ENCODE peak calls at places on chromosomes 2 and 18, in six cellular contexts. E is K562, S is HCT116, Q is HepG2, L is GM12878, H is SK-N-SH. U is an unnamed sample.

GRCh38 chr2:225429718-225430117 is 30.2 kb downstream of the NYAP2 start:
- DNase-seq in E (no peak), S (no peak), Q (no peak), L (no peak), H (peak), U (peak)

GRCh38 chr2:202488671-202489070 is 112.5 kb downstream of the BMPR2 start:
- DNase-seq in E (no peak), S (no peak), Q (no peak), L (no peak), H (no peak), U (no peak)

GRCh38 chr2:217338306-217338916 is 478.5 kb upstream of the TNP1 start:
- DNase-seq in E (no peak), S (no peak), Q (peak), L (no peak), H (peak), U (peak)

GRCh38 chr18:22691988-22692710 is 241.0 kb upstream of the RBBP8 start:
- DNase-seq in E (no peak), S (no peak), Q (no peak), L (no peak), H (no peak), U (no peak)

GRCh38 chr2:127419448-127420038 is 1.3 kb downstream of the PROC start:
- DNase-seq in E (no peak), S (no peak), Q (peak), L (no peak), H (no peak), U (no peak)

GRCh38 chr2:69945447-69945846 is 16.0 kb downstream of the ASPRV1 start:
- DNase-seq in E (no peak), S (no peak), Q (no peak), L (no peak), H (no peak), U (no peak)

GRCh38 chr2:223779877-223780276 is 57.5 kb downstream of the AP1S3 start:
- DNase-seq in E (peak), S (peak), Q (peak), L (no peak), H (peak), U (peak)

GRCh38 chr2:170771049-170771937 is 1.1 kb downstream of the ERICH2 start:
- DNase-seq in E (no peak), S (peak), Q (peak), L (no peak), H (no peak), U (peak)

GRCh38 chr18:924987-925386 is 20.3 kb downstream of the ADCYAP1 start:
- DNase-seq in E (no peak), S (no peak), Q (peak), L (no peak), H (no peak), U (no peak)

GRCh38 chr2:239143858-239144712 is 256.7 kb downstream of the HDAC4 start:
- DNase-seq in E (peak), S (peak), Q (peak), L (no peak), H (peak), U (peak)

GRCh38 chr2:144406111-144406788 is 113.7 kb downstream of the ZEB2 start:
- DNase-seq in E (no peak), S (no peak), Q (no peak), L (no peak), H (no peak), U (no peak)

GRCh38 chr18:69935319-69936190 is 12.1 kb downstream of the CD226 start:
- DNase-seq in E (no peak), S (peak), Q (peak), L (peak), H (no peak), U (no peak)

GRCh38 chr2:15486770-15487169 is 74.4 kb downstream of the NBAS start:
- DNase-seq in E (no peak), S (no peak), Q (no peak), L (no peak), H (no peak), U (no peak)

GRCh38 chr2:241853651-241854341 is 4.9 kb downstream of the PDCD1 start:
- DNase-seq in E (peak), S (no peak), Q (no peak), L (no peak), H (peak), U (no peak)

GRCh38 chr2:130870779-130871178 is 34.1 kb downstream of the ARHGEF4 start:
- DNase-seq in E (no peak), S (no peak), Q (no peak), L (no peak), H (no peak), U (no peak)

GRCh38 chr2:121748202-121748601 is 7.2 kb upstream of the TSN start:
- DNase-seq in E (no peak), S (peak), Q (peak), L (no peak), H (no peak), U (peak)

GRCh38 chr2:10039658-10040410 is 3.5 kb upstream of the KLF11 start:
- DNase-seq in E (no peak), S (no peak), Q (no peak), L (no peak), H (peak), U (no peak)

GRCh38 chr2:212595036-212595654 is 56.5 kb upstream of the ERBB4 start:
- DNase-seq in E (no peak), S (peak), Q (peak), L (peak), H (no peak), U (peak)

GRCh38 chr18:55272510-55273243 is 313.4 kb upstream of the CCDC68 start:
- DNase-seq in E (no peak), S (no peak), Q (no peak), L (no peak), H (no peak), U (no peak)

GRCh38 chr2:85181844-85182456 is 48.8 kb downstream of the TCF7L1 start:
- DNase-seq in E (no peak), S (no peak), Q (no peak), L (no peak), H (no peak), U (no peak)

GRCh38 chr2:203786912-203787311 is 80.5 kb downstream of the CD28 start:
- DNase-seq in E (no peak), S (no peak), Q (peak), L (no peak), H (peak), U (no peak)

GRCh38 chr2:174485763-174486613 is 841 bp downstream of the GPR155 start:
- DNase-seq in E (peak), S (no peak), Q (no peak), L (no peak), H (peak), U (peak)

GRCh38 chr18:79123948-79124347 is 54.8 kb downstream of the ATP9B start:
- DNase-seq in E (no peak), S (no peak), Q (no peak), L (no peak), H (no peak), U (no peak)

GRCh38 chr2:166375736-166376487 is at the start of gene SCN9A:
- DNase-seq in E (peak), S (no peak), Q (peak), L (no peak), H (peak), U (peak)

GRCh38 chr2:134581877-134582546 is 136.8 kb downstream of the TMEM163 start:
- DNase-seq in E (no peak), S (no peak), Q (no peak), L (peak), H (no peak), U (no peak)

GRCh38 chr2:190090148-190090547 is 27.6 kb upstream of the MSTN start:
- DNase-seq in E (no peak), S (no peak), Q (no peak), L (no peak), H (no peak), U (no peak)

GRCh38 chr2:47094519-47095155 is 60.5 kb downstream of the STPG4 start:
- DNase-seq in E (no peak), S (no peak), Q (no peak), L (no peak), H (peak), U (no peak)

GRCh38 chr18:46155652-46156051 is 51.5 kb downstream of the HAUS1 start:
- DNase-seq in E (no peak), S (no peak), Q (no peak), L (no peak), H (no peak), U (no peak)

GRCh38 chr2:174336403-174337336 is 1.9 kb downstream of the SP9 start:
- DNase-seq in E (peak), S (peak), Q (peak), L (no peak), H (peak), U (peak)

GRCh38 chr2:234565842-234566619 is 69.2 kb upstream of the ARL4C start:
- DNase-seq in E (no peak), S (no peak), Q (peak), L (no peak), H (no peak), U (no peak)

GRCh38 chr2:47867205-47867604 is 39.1 kb downstream of the FBXO11 start:
- DNase-seq in E (no peak), S (peak), Q (no peak), L (no peak), H (peak), U (no peak)

GRCh38 chr2:174493549-174494331 is 6.9 kb upstream of the GPR155 start:
- DNase-seq in E (no peak), S (no peak), Q (no peak), L (no peak), H (no peak), U (no peak)

GRCh38 chr2:195566201-195566600 is 90.8 kb upstream of the SLC39A10 start:
- DNase-seq in E (no peak), S (no peak), Q (no peak), L (no peak), H (no peak), U (no peak)

GRCh38 chr2:36859366-36859792 is 107.0 kb downstream of the STRN start:
- DNase-seq in E (no peak), S (no peak), Q (peak), L (no peak), H (no peak), U (no peak)

GRCh38 chr18:26575865-26576217 is 27.5 kb upstream of the KCTD1 start:
- DNase-seq in E (no peak), S (no peak), Q (no peak), L (no peak), H (no peak), U (no peak)

GRCh38 chr2:84901593-84902120 is 3.8 kb upstream of the TMSB10 start:
- DNase-seq in E (no peak), S (no peak), Q (no peak), L (no peak), H (no peak), U (no peak)

GRCh38 chr2:70768585-70769085 is 635 bp upstream of the ADD2 start:
- DNase-seq in E (no peak), S (no peak), Q (no peak), L (no peak), H (no peak), U (peak)

GRCh38 chr2:48852938-48853337 is 97.4 kb upstream of the LHCGR start:
- DNase-seq in E (no peak), S (no peak), Q (no peak), L (no peak), H (no peak), U (no peak)

GRCh38 chr2:16684676-16685339 is 19.2 kb upstream of the CYRIA start:
- DNase-seq in E (no peak), S (no peak), Q (no peak), L (no peak), H (no peak), U (no peak)

GRCh38 chr2:1838426-1838825 is 94.1 kb upstream of the PXDN start:
- DNase-seq in E (no peak), S (no peak), Q (no peak), L (no peak), H (no peak), U (no peak)

GRCh38 chr2:68771211-68771721 is 36.7 kb downstream of the ARHGAP25 start:
- DNase-seq in E (no peak), S (no peak), Q (no peak), L (no peak), H (no peak), U (no peak)

GRCh38 chr2:68775272-68775847 is 40.7 kb downstream of the ARHGAP25 start:
- DNase-seq in E (no peak), S (no peak), Q (no peak), L (no peak), H (no peak), U (no peak)

GRCh38 chr2:68772109-68772508 is 37.5 kb downstream of the ARHGAP25 start:
- DNase-seq in E (no peak), S (no peak), Q (no peak), L (no peak), H (no peak), U (no peak)

GRCh38 chr2:68776124-68776523 is 41.5 kb downstream of the ARHGAP25 start:
- DNase-seq in E (no peak), S (no peak), Q (no peak), L (no peak), H (no peak), U (no peak)

GRCh38 chr2:68774569-68775271 is 40.1 kb downstream of the ARHGAP25 start:
- DNase-seq in E (peak), S (no peak), Q (no peak), L (peak), H (no peak), U (no peak)
- H2AFZ ChIP-seq in E (peak), S (no peak), Q (no peak), L (no peak), H (no peak), U (no peak)

GRCh38 chr2:83742117-83742782 is 716.8 kb downstream of the SUCLG1 start:
- DNase-seq in E (no peak), S (no peak), Q (no peak), L (no peak), H (peak), U (no peak)

GRCh38 chr2:83747141-83747540 is 711.9 kb downstream of the SUCLG1 start:
- DNase-seq in E (no peak), S (no peak), Q (no peak), L (no peak), H (no peak), U (no peak)

DNA sequence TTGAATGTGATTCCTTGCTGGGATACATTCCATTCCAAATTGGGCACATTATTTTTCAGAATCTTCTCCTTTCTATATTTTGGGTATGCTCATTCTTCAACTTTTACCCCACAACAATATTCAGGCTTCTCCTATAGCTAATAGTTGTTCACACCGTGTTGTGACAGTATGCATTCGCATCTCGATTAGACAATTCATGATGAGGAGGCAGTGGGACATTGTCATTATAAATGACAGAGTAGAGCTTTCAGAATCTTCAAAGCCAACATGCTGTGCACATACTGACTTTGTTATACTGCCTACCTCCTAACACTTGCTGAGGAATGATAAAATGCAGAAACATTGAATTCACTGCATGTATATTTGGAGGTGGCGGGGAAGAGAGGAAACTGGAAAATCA is 714.2 kb downstream of the SUCLG1 start:
- DNase-seq in E (no peak), S (no peak), Q (no peak), L (no peak), H (no peak), U (no peak)
- TF ChIP-seq POLR2AphosphoS5 in E (no peak), S (no peak), Q (no peak), L (no peak), H (no peak), U (no peak)

GRCh38 chr18:31835528-31836138 is 75.0 kb upstream of the SLC25A52 start:
- DNase-seq in E (no peak), S (no peak), Q (no peak), L (no peak), H (no peak), U (no peak)
- TF ChIP-seq REST in E (no peak), S (no peak), Q (no peak), L (no peak), H (no peak), U (no peak)

DNA sequence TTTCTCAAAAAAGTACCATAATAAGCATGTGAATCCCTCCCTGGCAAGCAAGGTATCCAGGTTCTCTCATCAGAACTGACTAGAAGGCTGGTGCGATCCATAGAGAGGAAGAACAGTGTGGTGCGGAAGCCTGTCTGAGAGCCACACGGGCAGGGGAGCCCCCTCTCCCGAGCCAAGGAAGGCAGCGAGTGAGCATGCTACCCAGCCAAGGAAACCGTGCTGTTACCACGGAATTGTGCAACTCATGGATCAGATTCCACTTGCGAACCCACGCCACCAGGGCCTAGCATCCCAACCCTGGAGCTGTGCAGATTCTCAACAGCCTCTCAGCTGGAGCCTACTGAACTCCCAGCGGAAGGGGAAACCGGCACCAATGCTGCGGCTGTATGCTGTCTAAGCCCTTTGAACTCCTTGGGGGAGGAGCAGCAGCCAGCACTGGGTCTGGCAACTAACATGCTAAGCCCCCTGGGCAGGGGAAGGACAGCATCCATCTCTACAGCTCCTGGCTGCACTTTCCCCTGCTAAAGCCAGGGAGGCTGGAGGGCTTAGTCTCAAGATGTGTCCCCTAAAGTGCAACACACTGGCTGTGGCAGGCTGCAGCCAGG is 823.1 kb downstream of the EPHA4 start:
- DNase-seq in E (no peak), S (no peak), Q (no peak), L (no peak), H (no peak), U (peak)
- H2AFZ ChIP-seq in E (no peak), S (no peak), Q (no peak), L (no peak), H (no peak), U (peak)

GRCh38 chr2:42493885-42494433 is at the start of gene KCNG3:
- DNase-seq in E (peak), S (no peak), Q (peak), L (no peak), H (peak), U (peak)

GRCh38 chr2:42494434-42495233 is 852 bp upstream of the KCNG3 start:
- DNase-seq in E (peak), S (peak), Q (peak), L (peak), H (peak), U (peak)

GRCh38 chr2:42495234-42495581 is 1.4 kb upstream of the KCNG3 start:
- DNase-seq in E (no peak), S (no peak), Q (no peak), L (no peak), H (no peak), U (no peak)

GRCh38 chr2:42493468-42493884 is 306 bp downstream of the KCNG3 start:
- DNase-seq in E (no peak), S (no peak), Q (no peak), L (no peak), H (peak), U (no peak)

GRCh38 chr2:42492691-42493467 is 903 bp downstream of the KCNG3 start:
- DNase-seq in E (no peak), S (no peak), Q (no peak), L (no peak), H (peak), U (peak)
- TF ChIP-seq POLR2AphosphoS5 in E (no peak), S (no peak), Q (no peak), L (no peak), H (no peak), U (no peak)

GRCh38 chr2:66699481-66700180 is 264.7 kb downstream of the MEIS1 start:
- DNase-seq in E (no peak), S (no peak), Q (no peak), L (no peak), H (no peak), U (peak)
- TF ChIP-seq REST in E (no peak), S (no peak), Q (no peak), L (no peak), H (no peak), U (no peak)

DNA sequence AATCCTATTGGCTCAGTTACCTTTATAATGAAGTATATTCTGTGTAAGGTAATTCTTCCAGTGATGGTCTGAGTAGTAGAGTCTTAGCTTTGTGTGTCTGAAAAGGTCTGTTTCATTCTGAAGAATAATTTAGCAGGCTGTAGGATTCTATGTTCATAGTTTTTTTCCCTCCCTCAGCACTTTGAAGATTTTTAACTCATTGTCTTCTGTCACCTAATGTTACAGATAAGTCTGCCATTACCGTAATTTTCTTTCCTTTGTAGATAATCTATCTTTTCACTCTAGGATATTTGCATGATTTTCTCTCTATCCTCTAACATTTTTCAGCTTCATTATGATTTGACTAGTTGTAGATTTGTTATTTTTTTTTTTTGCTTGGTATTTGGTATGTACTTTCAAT is 22.7 kb downstream of the INSIG2 start:
- DNase-seq in E (no peak), S (no peak), Q (no peak), L (no peak), H (no peak), U (no peak)
- H2AFZ ChIP-seq in E (no peak), S (no peak), Q (no peak), L (no peak), H (no peak), U (no peak)

DNA sequence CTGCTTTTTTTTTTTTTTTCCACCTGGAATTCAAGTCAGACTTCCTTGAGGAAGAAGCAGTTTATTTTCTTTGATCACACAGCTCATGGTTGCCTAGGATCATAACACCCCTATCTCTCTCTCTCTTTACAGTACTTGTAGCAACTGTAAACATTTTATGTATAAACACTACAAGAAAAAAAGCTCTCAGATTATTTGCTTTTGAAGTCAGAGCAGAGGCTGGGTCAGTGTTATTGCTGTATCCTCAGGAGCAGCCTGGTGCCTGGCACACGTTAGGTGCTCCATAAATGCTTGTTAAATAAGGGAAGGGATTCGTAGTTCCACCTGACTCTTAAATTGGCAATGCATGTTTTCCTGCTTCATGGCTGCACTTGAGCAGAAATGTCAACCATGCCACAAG is 221.2 kb downstream of the TGIF1 start:
- DNase-seq in E (no peak), S (no peak), Q (no peak), L (no peak), H (no peak), U (no peak)
- TF ChIP-seq POLR2AphosphoS5 in E (no peak), S (no peak), Q (no peak), L (no peak), H (no peak), U (no peak)

GRCh38 chr2:99299580-99299979 is 1.4 kb downstream of the LYG1 start:
- DNase-seq in E (no peak), S (no peak), Q (no peak), L (no peak), H (no peak), U (no peak)

DNA sequence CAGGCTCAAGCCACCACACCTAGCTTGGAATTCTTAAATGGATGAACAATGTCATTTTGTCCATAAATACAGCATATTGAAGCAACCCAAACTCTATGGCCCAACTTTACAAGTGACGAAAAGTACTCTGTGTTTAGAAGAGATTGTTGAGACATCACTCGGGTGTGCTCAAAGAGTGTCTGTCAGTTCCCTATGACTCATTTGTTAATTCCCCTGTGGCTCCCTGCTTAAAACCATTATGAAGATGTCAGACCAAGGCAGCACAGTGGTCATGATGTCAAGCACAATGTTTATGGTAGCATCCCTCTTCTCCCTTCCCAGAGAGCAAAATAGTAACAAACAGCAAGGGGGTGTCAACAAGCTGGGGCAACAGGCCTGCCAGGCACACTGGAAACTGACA is 3.0 kb downstream of the LYG1 start:
- DNase-seq in E (no peak), S (no peak), Q (no peak), L (no peak), H (no peak), U (no peak)
- TF ChIP-seq REST in E (no peak), S (no peak), Q (no peak), L (no peak), H (no peak), U (no peak)